ENCODE peak calls at places on chromosomes 11 and 22, in ten cellular contexts. One of them, this sample, is unnamed.

GRCh38 chr11:61787928-61788491 is 4.4 kb downstream of the TMEM258 start:
- DNase-seq in thoracic aorta: no peak
- DNase-seq in Panc1: no peak
- DNase-seq in transverse colon: peak
- DNase-seq in PC-3: peak
- DNase-seq in upper lobe of right lung: no peak
- DNase-seq in ovary: no peak
- DNase-seq in tibial artery: no peak
- DNase-seq in right lobe of liver: no peak
- DNase-seq in K562: peak
- DNase-seq in this sample: peak

GRCh38 chr11:126072821-126073594 is 10.3 kb upstream of the CDON start:
- DNase-seq in thoracic aorta: no peak
- DNase-seq in Panc1: no peak
- DNase-seq in transverse colon: no peak
- DNase-seq in PC-3: peak
- DNase-seq in upper lobe of right lung: no peak
- DNase-seq in ovary: no peak
- DNase-seq in tibial artery: no peak
- DNase-seq in right lobe of liver: no peak
- DNase-seq in K562: no peak
- DNase-seq in this sample: no peak

GRCh38 chr11:61353109-61354067 is 8.3 kb downstream of the CYB561A3 start:
- DNase-seq in thoracic aorta: no peak
- DNase-seq in Panc1: no peak
- DNase-seq in transverse colon: peak
- DNase-seq in PC-3: no peak
- DNase-seq in upper lobe of right lung: no peak
- DNase-seq in ovary: no peak
- DNase-seq in tibial artery: no peak
- DNase-seq in right lobe of liver: peak
- DNase-seq in K562: no peak
- DNase-seq in this sample: no peak

GRCh38 chr11:124716596-124716995 is 23.1 kb upstream of the NRGN start:
- DNase-seq in thoracic aorta: no peak
- DNase-seq in Panc1: no peak
- DNase-seq in transverse colon: no peak
- DNase-seq in PC-3: peak
- DNase-seq in upper lobe of right lung: no peak
- DNase-seq in ovary: no peak
- DNase-seq in tibial artery: no peak
- DNase-seq in right lobe of liver: no peak
- DNase-seq in K562: no peak
- DNase-seq in this sample: no peak

GRCh38 chr22:37165066-37165465 is 15.3 kb upstream of the IL2RB start:
- DNase-seq in thoracic aorta: no peak
- DNase-seq in Panc1: no peak
- DNase-seq in transverse colon: no peak
- DNase-seq in PC-3: no peak
- DNase-seq in upper lobe of right lung: peak
- DNase-seq in ovary: no peak
- DNase-seq in tibial artery: no peak
- DNase-seq in right lobe of liver: no peak
- DNase-seq in K562: no peak
- DNase-seq in this sample: no peak

GRCh38 chr22:23894710-23895598 is 771 bp downstream of the MIF start:
- DNase-seq in thoracic aorta: peak
- DNase-seq in Panc1: peak
- DNase-seq in transverse colon: peak
- DNase-seq in PC-3: peak
- DNase-seq in upper lobe of right lung: peak
- DNase-seq in ovary: peak
- DNase-seq in tibial artery: peak
- DNase-seq in right lobe of liver: peak
- DNase-seq in K562: peak
- DNase-seq in this sample: peak

GRCh38 chr22:49761836-49762235 is 65.8 kb downstream of the BRD1 start:
- DNase-seq in thoracic aorta: no peak
- DNase-seq in Panc1: no peak
- DNase-seq in transverse colon: no peak
- DNase-seq in PC-3: no peak
- DNase-seq in upper lobe of right lung: no peak
- DNase-seq in ovary: no peak
- DNase-seq in tibial artery: no peak
- DNase-seq in right lobe of liver: no peak
- DNase-seq in K562: no peak
- DNase-seq in this sample: no peak

GRCh38 chr11:67053896-67054850 is 2.5 kb upstream of the RHOD start:
- DNase-seq in thoracic aorta: peak
- DNase-seq in Panc1: no peak
- DNase-seq in transverse colon: peak
- DNase-seq in PC-3: peak
- DNase-seq in upper lobe of right lung: peak
- DNase-seq in ovary: peak
- DNase-seq in tibial artery: peak
- DNase-seq in right lobe of liver: peak
- DNase-seq in K562: peak
- DNase-seq in this sample: no peak

GRCh38 chr11:76184551-76184993 is 21.7 kb downstream of the WNT11 start:
- DNase-seq in thoracic aorta: no peak
- DNase-seq in Panc1: no peak
- DNase-seq in transverse colon: no peak
- DNase-seq in PC-3: no peak
- DNase-seq in upper lobe of right lung: no peak
- DNase-seq in ovary: peak
- DNase-seq in tibial artery: no peak
- DNase-seq in right lobe of liver: no peak
- DNase-seq in K562: peak
- DNase-seq in this sample: no peak

GRCh38 chr22:28112548-28113043 is 193.5 kb upstream of the PITPNB start:
- DNase-seq in thoracic aorta: peak
- DNase-seq in Panc1: no peak
- DNase-seq in transverse colon: no peak
- DNase-seq in PC-3: peak
- DNase-seq in upper lobe of right lung: no peak
- DNase-seq in ovary: peak
- DNase-seq in tibial artery: peak
- DNase-seq in right lobe of liver: no peak
- DNase-seq in K562: peak
- DNase-seq in this sample: no peak

DNA sequence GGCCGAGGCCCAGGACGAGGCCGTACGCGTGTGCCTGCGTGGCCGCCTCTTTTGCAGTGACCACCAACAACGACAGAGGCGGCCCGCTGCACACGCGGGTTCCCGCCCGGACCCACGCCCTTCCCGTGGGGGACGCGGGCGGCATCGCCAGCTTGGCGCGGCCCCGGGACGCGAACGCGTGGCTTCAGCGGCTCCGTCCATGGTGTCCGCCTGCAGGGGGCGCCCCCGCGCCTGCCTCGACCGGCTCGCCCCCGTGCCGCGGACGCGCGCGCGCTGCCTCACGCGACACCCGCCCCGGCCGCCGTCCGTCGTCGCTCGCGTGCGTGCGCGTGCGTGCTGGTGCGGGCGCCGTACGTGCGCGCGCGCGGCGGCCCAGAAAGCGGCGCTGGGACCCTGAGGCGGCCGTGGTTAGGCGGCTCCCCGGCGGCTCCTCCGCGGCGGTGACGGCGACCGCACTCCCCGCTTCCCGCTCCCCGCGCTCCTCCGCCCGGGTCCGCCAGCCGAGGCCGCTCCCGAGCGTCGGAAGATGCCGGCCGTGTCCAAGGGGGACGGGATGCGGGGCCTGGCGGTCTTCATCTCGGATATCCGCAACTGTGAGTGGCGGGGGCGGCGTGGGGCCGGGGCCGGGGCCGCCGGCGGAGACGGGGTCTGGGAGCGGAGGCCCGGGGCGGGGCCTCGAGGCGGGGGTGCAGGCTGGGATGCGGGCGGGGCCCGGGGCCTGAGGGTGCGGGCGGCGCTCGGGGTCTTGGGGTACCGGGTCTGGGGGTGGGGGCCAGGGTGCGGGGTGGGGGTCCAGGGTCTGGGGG is at the start of gene AP2A2:
- DNase-seq in thoracic aorta: no peak
- DNase-seq in Panc1: no peak
- DNase-seq in transverse colon: peak
- DNase-seq in PC-3: peak
- DNase-seq in upper lobe of right lung: peak
- DNase-seq in ovary: peak
- DNase-seq in tibial artery: peak
- DNase-seq in right lobe of liver: peak
- DNase-seq in K562: peak
- DNase-seq in this sample: peak
- TF ChIP-seq CTCF in thoracic aorta: peak
- TF ChIP-seq CTCF in Panc1: peak
- TF ChIP-seq CTCF in transverse colon: peak
- TF ChIP-seq CTCF in PC-3: peak
- TF ChIP-seq CTCF in upper lobe of right lung: peak
- TF ChIP-seq CTCF in ovary: peak
- TF ChIP-seq CTCF in tibial artery: peak
- TF ChIP-seq CTCF in right lobe of liver: peak
- TF ChIP-seq CTCF in K562: peak
- TF ChIP-seq CTCF in this sample: peak

GRCh38 chr11:134224710-134225662 is 515 bp downstream of the VPS26B start:
- DNase-seq in thoracic aorta: peak
- DNase-seq in Panc1: no peak
- DNase-seq in transverse colon: peak
- DNase-seq in PC-3: peak
- DNase-seq in upper lobe of right lung: peak
- DNase-seq in ovary: peak
- DNase-seq in tibial artery: peak
- DNase-seq in right lobe of liver: peak
- DNase-seq in K562: peak
- DNase-seq in this sample: no peak
- H3K27ac ChIP-seq in thoracic aorta: peak
- H3K27ac ChIP-seq in Panc1: peak
- H3K27ac ChIP-seq in transverse colon: peak
- H3K27ac ChIP-seq in PC-3: no peak
- H3K27ac ChIP-seq in upper lobe of right lung: peak
- H3K27ac ChIP-seq in ovary: peak
- H3K27ac ChIP-seq in tibial artery: peak
- H3K27ac ChIP-seq in right lobe of liver: peak
- H3K27ac ChIP-seq in K562: peak
- H3K27ac ChIP-seq in this sample: no peak

GRCh38 chr22:17536269-17536668 is 27.0 kb upstream of the SLC25A18 start:
- DNase-seq in thoracic aorta: peak
- DNase-seq in Panc1: no peak
- DNase-seq in transverse colon: no peak
- DNase-seq in PC-3: no peak
- DNase-seq in upper lobe of right lung: no peak
- DNase-seq in ovary: no peak
- DNase-seq in tibial artery: no peak
- DNase-seq in right lobe of liver: no peak
- DNase-seq in K562: no peak
- DNase-seq in this sample: no peak

GRCh38 chr22:17541476-17541875 is 21.8 kb upstream of the SLC25A18 start:
- DNase-seq in thoracic aorta: no peak
- DNase-seq in Panc1: no peak
- DNase-seq in transverse colon: no peak
- DNase-seq in PC-3: no peak
- DNase-seq in upper lobe of right lung: no peak
- DNase-seq in ovary: no peak
- DNase-seq in tibial artery: no peak
- DNase-seq in right lobe of liver: no peak
- DNase-seq in K562: no peak
- DNase-seq in this sample: no peak

GRCh38 chr22:17537155-17537554 is 26.1 kb upstream of the SLC25A18 start:
- DNase-seq in thoracic aorta: no peak
- DNase-seq in Panc1: no peak
- DNase-seq in transverse colon: no peak
- DNase-seq in PC-3: no peak
- DNase-seq in upper lobe of right lung: no peak
- DNase-seq in ovary: no peak
- DNase-seq in tibial artery: no peak
- DNase-seq in right lobe of liver: no peak
- DNase-seq in K562: no peak
- DNase-seq in this sample: no peak

GRCh38 chr22:17542452-17542851 is 20.8 kb upstream of the SLC25A18 start:
- DNase-seq in thoracic aorta: no peak
- DNase-seq in Panc1: no peak
- DNase-seq in transverse colon: no peak
- DNase-seq in PC-3: no peak
- DNase-seq in upper lobe of right lung: no peak
- DNase-seq in ovary: no peak
- DNase-seq in tibial artery: no peak
- DNase-seq in right lobe of liver: no peak
- DNase-seq in K562: no peak
- DNase-seq in this sample: no peak

DNA sequence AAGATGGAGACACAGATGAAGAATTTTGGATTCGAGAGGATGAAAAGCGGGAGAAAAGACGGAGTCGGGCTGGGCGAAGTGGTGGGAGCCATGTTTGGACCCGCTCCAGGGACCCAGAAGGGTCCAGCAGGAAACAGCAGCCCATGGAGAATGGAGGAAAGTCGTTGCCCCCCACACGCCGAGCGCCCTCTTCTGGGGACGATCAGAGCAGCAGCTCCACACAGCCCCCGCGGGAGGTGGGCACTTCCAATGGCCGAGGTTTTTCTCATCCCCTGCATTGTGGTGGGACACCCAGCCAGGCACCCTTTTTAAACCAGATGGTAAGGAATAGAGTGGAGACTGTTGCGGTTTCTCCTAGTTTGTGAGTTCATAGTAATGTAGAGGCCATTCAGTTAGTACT is 22.8 kb upstream of the SLC25A18 start:
- DNase-seq in thoracic aorta: no peak
- DNase-seq in Panc1: no peak
- DNase-seq in transverse colon: no peak
- DNase-seq in PC-3: no peak
- DNase-seq in upper lobe of right lung: no peak
- DNase-seq in ovary: no peak
- DNase-seq in tibial artery: no peak
- DNase-seq in right lobe of liver: no peak
- DNase-seq in K562: peak
- DNase-seq in this sample: no peak
- TF ChIP-seq CTCF in thoracic aorta: no peak
- TF ChIP-seq CTCF in Panc1: no peak
- TF ChIP-seq CTCF in transverse colon: no peak
- TF ChIP-seq CTCF in PC-3: peak
- TF ChIP-seq CTCF in upper lobe of right lung: peak
- TF ChIP-seq CTCF in ovary: no peak
- TF ChIP-seq CTCF in tibial artery: no peak
- TF ChIP-seq CTCF in right lobe of liver: peak
- TF ChIP-seq CTCF in K562: peak
- TF ChIP-seq CTCF in this sample: no peak

DNA sequence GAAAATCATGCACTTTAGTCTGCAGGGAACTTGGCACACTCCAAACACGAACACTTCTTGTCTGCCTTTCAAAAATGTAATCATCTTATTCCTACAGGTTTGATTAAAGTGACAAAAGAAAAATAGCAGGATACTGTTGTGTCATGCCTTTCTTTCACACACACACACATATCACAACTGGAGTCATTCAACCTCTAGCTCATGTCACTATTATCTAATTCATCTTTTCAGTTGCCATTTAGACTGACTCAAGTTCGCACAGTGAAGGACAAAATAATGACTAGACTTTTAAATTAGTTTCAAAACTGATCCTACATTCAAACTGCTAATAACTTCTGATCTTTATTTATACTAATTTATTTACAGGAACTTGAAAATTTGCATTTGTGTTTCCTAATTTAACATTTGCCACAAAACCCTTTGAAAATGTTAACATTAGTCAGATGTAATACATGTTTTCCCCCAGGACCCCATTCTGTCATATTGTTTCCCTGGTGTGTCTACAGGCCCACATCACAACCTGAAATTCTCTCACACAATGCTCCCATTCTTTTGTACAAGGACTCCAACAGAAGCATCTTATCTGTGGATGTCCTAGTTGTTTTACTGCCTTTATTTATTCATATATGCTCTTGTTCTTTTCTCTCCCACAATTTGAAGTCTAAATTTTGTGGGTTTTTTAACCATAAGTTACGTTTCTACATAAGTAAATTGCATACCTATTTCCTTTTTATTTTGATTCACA is 171.1 kb downstream of the GRIA4 start:
- DNase-seq in thoracic aorta: no peak
- DNase-seq in Panc1: no peak
- DNase-seq in transverse colon: no peak
- DNase-seq in PC-3: no peak
- DNase-seq in upper lobe of right lung: no peak
- DNase-seq in ovary: no peak
- DNase-seq in tibial artery: no peak
- DNase-seq in right lobe of liver: no peak
- DNase-seq in K562: no peak
- DNase-seq in this sample: no peak
- H3K27ac ChIP-seq in thoracic aorta: no peak
- H3K27ac ChIP-seq in Panc1: no peak
- H3K27ac ChIP-seq in transverse colon: no peak
- H3K27ac ChIP-seq in PC-3: no peak
- H3K27ac ChIP-seq in upper lobe of right lung: no peak
- H3K27ac ChIP-seq in ovary: no peak
- H3K27ac ChIP-seq in tibial artery: no peak
- H3K27ac ChIP-seq in right lobe of liver: no peak
- H3K27ac ChIP-seq in K562: no peak
- H3K27ac ChIP-seq in this sample: no peak